ENCODE peak calls at places on chromosome 14, in ten cellular contexts. Q is IMR-90, G is kidney epithelial cell, M is thoracic aorta, H is right atrium auricular region, W is MM.1S, T is neural progenitor cell, K is stomach, F is pancreas, Z is PC-3. Y is an unnamed sample.

GRCh38 chr14:68386950-68387779 is 405.7 kb downstream of the ZFP36L1 start:
- DNase-seq in M (no peak), T (no peak), W (no peak), Z (no peak), K (no peak), Q (peak; percentile 67), G (no peak), H (no peak), F (no peak), Y (no peak)

GRCh38 chr14:28142400-28143015 is 624.1 kb upstream of the FOXG1 start:
- DNase-seq in G (no peak), W (no peak), K (no peak), F (no peak), M (no peak), H (no peak), T (peak; percentile 19), Z (peak; percentile 65), Q (no peak), Y (no peak)

GRCh38 chr14:59632381-59632780 is 55.8 kb upstream of the CCDC175 start:
- DNase-seq in H (no peak), M (no peak), Q (peak; percentile 6), G (no peak), T (peak; percentile 74), Z (peak; percentile 87), K (peak; percentile 34), W (no peak), F (no peak), Y (no peak)

GRCh38 chr14:34450542-34450915 is 11.5 kb downstream of the SPTSSA start:
- DNase-seq in Q (no peak), F (no peak), Z (peak; percentile 79), K (no peak), H (no peak), W (no peak), M (no peak), G (no peak), T (no peak), Y (no peak)

GRCh38 chr14:85308531-85309300 is 221.2 kb upstream of the FLRT2 start:
- DNase-seq in M (no peak), H (no peak), Q (no peak), W (no peak), F (no peak), Z (no peak), K (no peak), G (no peak), T (peak; percentile 2), Y (no peak)

GRCh38 chr14:96816281-96816680 is 19.1 kb downstream of the VRK1 start:
- DNase-seq in H (no peak), G (no peak), Q (no peak), Z (no peak), M (no peak), W (no peak), F (no peak), K (no peak), T (no peak), Y (no peak)

GRCh38 chr14:81247271-81247766 is 26.6 kb upstream of the GTF2A1 start:
- DNase-seq in W (no peak), Z (no peak), Q (no peak), F (no peak), G (no peak), T (no peak), M (no peak), H (no peak), K (peak; percentile 44), Y (no peak)

GRCh38 chr14:91303091-91303923 is 58.8 kb upstream of the GPR68 start:
- DNase-seq in W (peak; percentile 26), M (no peak), H (no peak), F (no peak), Q (no peak), G (no peak), Z (peak; percentile 32), T (peak; percentile 97), K (no peak), Y (no peak)

GRCh38 chr14:101369194-101369915 is 191.9 kb upstream of the DIO3 start:
- DNase-seq in G (no peak), F (no peak), T (no peak), Z (no peak), M (no peak), Q (no peak), K (no peak), W (no peak), H (no peak), Y (no peak)

GRCh38 chr14:55434805-55435174 is 5.6 kb downstream of the TBPL2 start:
- DNase-seq in T (no peak), H (no peak), M (no peak), G (no peak), W (no peak), Z (peak; percentile 96), K (no peak), Q (no peak), F (no peak), Y (no peak)

GRCh38 chr14:55436530-55436929 is 3.9 kb downstream of the TBPL2 start:
- DNase-seq in H (no peak), G (no peak), M (no peak), K (no peak), F (no peak), T (no peak), Z (no peak), W (no peak), Q (no peak), Y (no peak)

GRCh38 chr14:55438066-55438683 is 2.2 kb downstream of the TBPL2 start:
- DNase-seq in Q (peak; percentile 73), K (no peak), M (no peak), H (no peak), T (peak; percentile 74), W (no peak), F (no peak), Z (peak; percentile 92), G (peak; percentile 31), Y (no peak)

GRCh38 chr14:55441286-55441685 is 870 bp upstream of the TBPL2 start:
- DNase-seq in Q (no peak), W (no peak), H (no peak), Z (peak; percentile 61), M (no peak), F (no peak), K (no peak), G (no peak), T (no peak), Y (no peak)

GRCh38 chr14:55440385-55440784 is at the start of gene TBPL2:
- DNase-seq in Z (no peak), W (no peak), Q (no peak), H (no peak), G (no peak), T (peak; percentile 67), M (no peak), K (no peak), F (no peak), Y (no peak)
- TF ChIP-seq CTCF in Z (no peak), W (no peak), Q (peak; percentile 11), H (no peak), G (peak; percentile 7), T (peak; percentile 53), M (no peak), K (no peak), F (no peak), Y (peak; percentile 26)

GRCh38 chr14:104774453-104775072 is 21.0 kb downstream of the AKT1 start:
- DNase-seq in K (peak; percentile 88), Z (no peak), W (no peak), M (no peak), H (no peak), G (no peak), T (no peak), F (no peak), Q (no peak), Y (no peak)

GRCh38 chr14:104771918-104772706 is 19.2 kb downstream of the SIVA1 start:
- DNase-seq in H (no peak), W (no peak), M (no peak), T (no peak), K (peak; percentile 67), Z (no peak), F (no peak), G (no peak), Q (no peak), Y (no peak)

GRCh38 chr14:104775073-104775489 is 20.5 kb downstream of the AKT1 start:
- DNase-seq in G (no peak), W (no peak), T (no peak), H (no peak), F (no peak), Q (no peak), K (no peak), Z (no peak), M (no peak), Y (no peak)

GRCh38 chr14:104772707-104773504 is 20.0 kb downstream of the SIVA1 start:
- DNase-seq in W (no peak), F (no peak), M (no peak), Q (no peak), K (no peak), H (no peak), G (no peak), Z (no peak), T (no peak), Y (no peak)

GRCh38 chr14:104773505-104774452 is 20.8 kb downstream of the SIVA1 start:
- DNase-seq in T (no peak), M (no peak), H (no peak), K (no peak), Q (no peak), F (no peak), W (no peak), G (no peak), Z (no peak), Y (no peak)
- H3K36me3 ChIP-seq in T (no peaks in the 10 kb centered on the region), M (peaks cover 43% of the 10 kb centered on the region), H (peaks cover 46% of the 10 kb centered on the region), K (peaks cover 70% of the 10 kb centered on the region), Q (peaks cover 63% of the 10 kb centered on the region), F (no peaks in the 10 kb centered on the region), W (no peaks in the 10 kb centered on the region), G (peaks cover 5% of the 10 kb centered on the region), Z (peaks cover 27% of the 10 kb centered on the region), Y (peaks cover 44% of the 10 kb centered on the region)

DNA sequence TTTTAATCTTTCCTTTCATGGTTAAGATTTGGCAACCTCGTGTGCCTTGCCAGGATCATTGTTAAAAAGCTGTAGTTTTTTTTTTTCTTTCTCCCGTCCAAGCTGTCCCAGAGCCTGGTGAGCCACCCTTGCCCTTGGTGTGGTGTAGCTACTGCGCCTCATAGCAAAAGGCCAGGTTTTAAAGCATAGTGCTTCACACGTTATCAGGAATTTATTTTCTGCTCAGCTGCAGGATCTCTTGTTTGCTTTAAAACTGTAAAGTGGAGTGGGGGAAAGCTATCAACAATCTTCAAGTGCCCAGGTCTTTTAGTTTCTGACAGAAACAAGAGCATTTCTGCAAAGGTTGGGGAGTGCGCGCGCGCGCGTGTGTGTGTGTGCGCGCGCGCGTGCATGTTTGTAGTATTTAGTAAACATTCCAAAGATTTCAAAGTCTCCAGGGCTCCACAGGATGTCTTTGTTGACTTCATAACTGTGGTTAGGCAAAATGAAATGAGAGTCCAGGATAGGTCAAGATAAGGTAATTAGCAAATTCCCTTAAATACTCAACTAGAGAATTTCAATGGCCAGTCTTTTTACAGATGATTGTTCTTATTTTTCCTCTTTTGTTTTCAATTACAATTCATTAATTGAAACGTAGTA is 45.5 kb downstream of the EML1 start:
- DNase-seq in G (no peak), W (no peak), F (no peak), K (no peak), M (no peak), Q (peak; percentile 59), H (no peak), T (peak; percentile 88), Z (peak; percentile 36), Y (no peak)
- H3K4me3 ChIP-seq in G (no peak overlapping the region), W (no peak overlapping the region), F (no peak overlapping the region), K (no peak overlapping the region), M (no peak overlapping the region), Q (no peak overlapping the region), H (no peak overlapping the region), T (peak overlapping the region; percentile 24), Z (no peak overlapping the region), Y (no peak overlapping the region)

GRCh38 chr14:95173518-95173917 is 16.2 kb upstream of the DICER1 start:
- DNase-seq in W (no peak), M (no peak), Z (no peak), G (no peak), F (no peak), K (no peak), T (no peak), H (no peak), Q (no peak), Y (no peak)

GRCh38 chr14:95174184-95174804 is 17.0 kb upstream of the DICER1 start:
- DNase-seq in T (no peak), G (no peak), K (no peak), W (no peak), Z (peak; percentile 7), Q (peak; percentile 15), M (no peak), F (no peak), H (no peak), Y (no peak)
- TF ChIP-seq CTCF in T (no peak), G (no peak), K (no peak), W (no peak), Z (peak; percentile 48), Q (no peak), M (no peak), F (no peak), H (no peak), Y (no peak)